ENCODE peak calls at places on chromosomes 13 and 19, in eight cellular contexts. One of them, this sample, is unnamed.

GRCh38 chr19:3098141-3098514 is 4.0 kb downstream of the GNA11 start:
- DNase-seq in fibroblast of lung: no peak
- DNase-seq in dorsolateral prefrontal cortex: no peak
- DNase-seq in lower lobe of right lung: no peak
- DNase-seq in breast epithelium: no peak
- DNase-seq in BJ: no peak
- DNase-seq in body of pancreas: no peak
- DNase-seq in uterus: no peak
- DNase-seq in this sample: peak; percentile 51

GRCh38 chr19:49554701-49555181 is 25.6 kb downstream of the NOSIP start:
- DNase-seq in uterus: peak; percentile 48
- DNase-seq in body of pancreas: peak; percentile 46
- DNase-seq in BJ: no peak
- DNase-seq in breast epithelium: no peak
- DNase-seq in fibroblast of lung: no peak
- DNase-seq in lower lobe of right lung: no peak
- DNase-seq in dorsolateral prefrontal cortex: no peak
- DNase-seq in this sample: no peak

GRCh38 chr19:48196933-48197665 is 26.6 kb downstream of the ZSWIM9 start:
- DNase-seq in uterus: no peak
- DNase-seq in BJ: no peak
- DNase-seq in body of pancreas: no peak
- DNase-seq in lower lobe of right lung: no peak
- DNase-seq in fibroblast of lung: no peak
- DNase-seq in breast epithelium: no peak
- DNase-seq in dorsolateral prefrontal cortex: no peak
- DNase-seq in this sample: no peak

GRCh38 chr13:32115069-32115468 is 83.5 kb downstream of the FRY start:
- DNase-seq in fibroblast of lung: no peak
- DNase-seq in dorsolateral prefrontal cortex: no peak
- DNase-seq in body of pancreas: no peak
- DNase-seq in breast epithelium: no peak
- DNase-seq in lower lobe of right lung: no peak
- DNase-seq in BJ: no peak
- DNase-seq in uterus: no peak
- DNase-seq in this sample: no peak

GRCh38 chr19:46533085-46534081 is 37.7 kb upstream of the PNMA8B start:
- DNase-seq in lower lobe of right lung: no peak
- DNase-seq in fibroblast of lung: no peak
- DNase-seq in breast epithelium: no peak
- DNase-seq in BJ: no peak
- DNase-seq in body of pancreas: no peak
- DNase-seq in uterus: no peak
- DNase-seq in dorsolateral prefrontal cortex: peak; percentile 59
- DNase-seq in this sample: no peak

GRCh38 chr13:99996177-99996705 is 14.7 kb downstream of the ZIC2 start:
- DNase-seq in breast epithelium: no peak
- DNase-seq in lower lobe of right lung: no peak
- DNase-seq in fibroblast of lung: no peak
- DNase-seq in dorsolateral prefrontal cortex: no peak
- DNase-seq in body of pancreas: no peak
- DNase-seq in uterus: no peak
- DNase-seq in BJ: no peak
- DNase-seq in this sample: no peak

GRCh38 chr19:50912727-50913716 is 1.8 kb upstream of the KLK4 start:
- DNase-seq in fibroblast of lung: no peak
- DNase-seq in BJ: no peak
- DNase-seq in lower lobe of right lung: no peak
- DNase-seq in body of pancreas: no peak
- DNase-seq in breast epithelium: no peak
- DNase-seq in uterus: no peak
- DNase-seq in dorsolateral prefrontal cortex: no peak
- DNase-seq in this sample: no peak

GRCh38 chr13:113839536-113840204 is 24.2 kb downstream of the GAS6 start:
- DNase-seq in breast epithelium: no peak
- DNase-seq in uterus: no peak
- DNase-seq in body of pancreas: peak; percentile 74
- DNase-seq in lower lobe of right lung: peak; percentile 49
- DNase-seq in fibroblast of lung: no peak
- DNase-seq in dorsolateral prefrontal cortex: no peak
- DNase-seq in BJ: no peak
- DNase-seq in this sample: no peak

GRCh38 chr19:392375-392970 is 16.5 kb downstream of the C2CD4C start:
- DNase-seq in uterus: no peak
- DNase-seq in body of pancreas: no peak
- DNase-seq in fibroblast of lung: no peak
- DNase-seq in BJ: no peak
- DNase-seq in lower lobe of right lung: peak; percentile 44
- DNase-seq in breast epithelium: no peak
- DNase-seq in dorsolateral prefrontal cortex: no peak
- DNase-seq in this sample: no peak

GRCh38 chr19:39398297-39398864 is 7.2 kb downstream of the MED29 start:
- DNase-seq in body of pancreas: peak; percentile 84
- DNase-seq in uterus: peak; percentile 70
- DNase-seq in lower lobe of right lung: peak; percentile 92
- DNase-seq in breast epithelium: no peak
- DNase-seq in BJ: peak; percentile 66
- DNase-seq in fibroblast of lung: peak; percentile 74
- DNase-seq in dorsolateral prefrontal cortex: peak; percentile 71
- DNase-seq in this sample: peak; percentile 84

GRCh38 chr13:105410602-105411001 is 1124.9 kb downstream of the EFNB2 start:
- DNase-seq in breast epithelium: peak; percentile 62
- DNase-seq in dorsolateral prefrontal cortex: peak; percentile 44
- DNase-seq in BJ: peak; percentile 5
- DNase-seq in body of pancreas: peak; percentile 63
- DNase-seq in uterus: no peak
- DNase-seq in fibroblast of lung: no peak
- DNase-seq in lower lobe of right lung: peak; percentile 65
- DNase-seq in this sample: peak; percentile 1

GRCh38 chr13:114148521-114148855 is 16.1 kb upstream of the RASA3 start:
- DNase-seq in breast epithelium: no peak
- DNase-seq in fibroblast of lung: no peak
- DNase-seq in BJ: no peak
- DNase-seq in uterus: no peak
- DNase-seq in lower lobe of right lung: peak; percentile 45
- DNase-seq in body of pancreas: peak; percentile 91
- DNase-seq in dorsolateral prefrontal cortex: no peak
- DNase-seq in this sample: no peak

GRCh38 chr13:42539670-42540069 is 34.3 kb upstream of the TNFSF11 start:
- DNase-seq in dorsolateral prefrontal cortex: no peak
- DNase-seq in lower lobe of right lung: no peak
- DNase-seq in breast epithelium: no peak
- DNase-seq in BJ: no peak
- DNase-seq in body of pancreas: no peak
- DNase-seq in uterus: no peak
- DNase-seq in fibroblast of lung: peak; percentile 35
- DNase-seq in this sample: peak; percentile 73

GRCh38 chr19:3821156-3821555 is 35.0 kb upstream of the MATK start:
- DNase-seq in breast epithelium: no peak
- DNase-seq in uterus: no peak
- DNase-seq in dorsolateral prefrontal cortex: no peak
- DNase-seq in BJ: no peak
- DNase-seq in lower lobe of right lung: no peak
- DNase-seq in body of pancreas: no peak
- DNase-seq in fibroblast of lung: no peak
- DNase-seq in this sample: no peak

GRCh38 chr13:74026753-74027152 is 107.5 kb downstream of the KLF12 start:
- DNase-seq in breast epithelium: no peak
- DNase-seq in lower lobe of right lung: no peak
- DNase-seq in uterus: no peak
- DNase-seq in dorsolateral prefrontal cortex: no peak
- DNase-seq in body of pancreas: no peak
- DNase-seq in fibroblast of lung: peak; percentile 57
- DNase-seq in BJ: no peak
- DNase-seq in this sample: no peak

GRCh38 chr19:41870401-41870873 is 6.6 kb upstream of the CD79A start:
- DNase-seq in fibroblast of lung: peak; percentile 79
- DNase-seq in BJ: no peak
- DNase-seq in lower lobe of right lung: no peak
- DNase-seq in body of pancreas: no peak
- DNase-seq in breast epithelium: no peak
- DNase-seq in dorsolateral prefrontal cortex: no peak
- DNase-seq in uterus: no peak
- DNase-seq in this sample: peak; percentile 55

GRCh38 chr13:62702502-62702901 is 1286.9 kb upstream of the PCDH20 start:
- DNase-seq in fibroblast of lung: no peak
- DNase-seq in uterus: no peak
- DNase-seq in breast epithelium: no peak
- DNase-seq in body of pancreas: no peak
- DNase-seq in BJ: no peak
- DNase-seq in lower lobe of right lung: no peak
- DNase-seq in dorsolateral prefrontal cortex: no peak
- DNase-seq in this sample: no peak

GRCh38 chr13:89967701-89968100 is 1379.8 kb upstream of the MIR17HG start:
- DNase-seq in fibroblast of lung: no peak
- DNase-seq in lower lobe of right lung: no peak
- DNase-seq in BJ: no peak
- DNase-seq in dorsolateral prefrontal cortex: no peak
- DNase-seq in body of pancreas: no peak
- DNase-seq in uterus: no peak
- DNase-seq in breast epithelium: no peak
- DNase-seq in this sample: no peak

GRCh38 chr19:14089412-14089661 is 1.2 kb downstream of the SAMD1 start:
- DNase-seq in fibroblast of lung: peak; percentile 36
- DNase-seq in BJ: no peak
- DNase-seq in lower lobe of right lung: no peak
- DNase-seq in breast epithelium: no peak
- DNase-seq in dorsolateral prefrontal cortex: no peak
- DNase-seq in body of pancreas: no peak
- DNase-seq in uterus: no peak
- DNase-seq in this sample: peak; percentile 39

GRCh38 chr19:51131780-51132680 is 7.3 kb downstream of the SIGLEC9 start:
- DNase-seq in BJ: no peak
- DNase-seq in uterus: no peak
- DNase-seq in dorsolateral prefrontal cortex: no peak
- DNase-seq in body of pancreas: peak; percentile 63
- DNase-seq in lower lobe of right lung: peak; percentile 77
- DNase-seq in fibroblast of lung: no peak
- DNase-seq in breast epithelium: no peak
- DNase-seq in this sample: peak; percentile 83

GRCh38 chr19:40588110-40588854 is 11.6 kb downstream of the SHKBP1 start:
- DNase-seq in uterus: no peak
- DNase-seq in fibroblast of lung: peak; percentile 71
- DNase-seq in lower lobe of right lung: no peak
- DNase-seq in BJ: no peak
- DNase-seq in breast epithelium: no peak
- DNase-seq in dorsolateral prefrontal cortex: no peak
- DNase-seq in body of pancreas: no peak
- DNase-seq in this sample: no peak

GRCh38 chr19:1852294-1852646 is 4.0 kb upstream of the REXO1 start:
- DNase-seq in fibroblast of lung: no peak
- DNase-seq in lower lobe of right lung: no peak
- DNase-seq in BJ: no peak
- DNase-seq in breast epithelium: no peak
- DNase-seq in dorsolateral prefrontal cortex: no peak
- DNase-seq in uterus: no peak
- DNase-seq in body of pancreas: no peak
- DNase-seq in this sample: no peak
- H3K4me3 ChIP-seq in fibroblast of lung: no peak overlapping the region
- H3K4me3 ChIP-seq in lower lobe of right lung: no peak overlapping the region
- H3K4me3 ChIP-seq in BJ: no peak overlapping the region
- H3K4me3 ChIP-seq in breast epithelium: no peak overlapping the region
- H3K4me3 ChIP-seq in dorsolateral prefrontal cortex: no peak overlapping the region
- H3K4me3 ChIP-seq in uterus: no peak overlapping the region
- H3K4me3 ChIP-seq in body of pancreas: no peak overlapping the region
- H3K4me3 ChIP-seq in this sample: no peak overlapping the region

GRCh38 chr13:50911937-50912624 is 2.5 kb downstream of the RNASEH2B start:
- DNase-seq in lower lobe of right lung: peak; percentile 91
- DNase-seq in body of pancreas: peak; percentile 86
- DNase-seq in fibroblast of lung: peak; percentile 88
- DNase-seq in breast epithelium: peak; percentile 80
- DNase-seq in uterus: peak; percentile 90
- DNase-seq in dorsolateral prefrontal cortex: peak; percentile 91
- DNase-seq in BJ: no peak
- DNase-seq in this sample: peak; percentile 89
- H3K4me3 ChIP-seq in lower lobe of right lung: peak overlapping the region; percentile 86
- H3K4me3 ChIP-seq in body of pancreas: no peak overlapping the region
- H3K4me3 ChIP-seq in fibroblast of lung: no peak overlapping the region
- H3K4me3 ChIP-seq in breast epithelium: no peak overlapping the region
- H3K4me3 ChIP-seq in uterus: no peak overlapping the region
- H3K4me3 ChIP-seq in dorsolateral prefrontal cortex: no peak overlapping the region
- H3K4me3 ChIP-seq in BJ: no peak overlapping the region
- H3K4me3 ChIP-seq in this sample: no peak overlapping the region

GRCh38 chr19:12838893-12839656 is 760 bp downstream of the MAST1 start:
- DNase-seq in body of pancreas: no peak
- DNase-seq in fibroblast of lung: no peak
- DNase-seq in dorsolateral prefrontal cortex: no peak
- DNase-seq in uterus: no peak
- DNase-seq in breast epithelium: no peak
- DNase-seq in BJ: no peak
- DNase-seq in lower lobe of right lung: no peak
- DNase-seq in this sample: no peak

GRCh38 chr19:12840091-12841079 is 2.1 kb downstream of the MAST1 start:
- DNase-seq in breast epithelium: no peak
- DNase-seq in body of pancreas: peak; percentile 65
- DNase-seq in lower lobe of right lung: peak; percentile 77
- DNase-seq in fibroblast of lung: peak; percentile 47
- DNase-seq in dorsolateral prefrontal cortex: peak; percentile 82
- DNase-seq in uterus: no peak
- DNase-seq in BJ: peak; percentile 25
- DNase-seq in this sample: peak; percentile 50

GRCh38 chr19:12843328-12843727 is 5.0 kb downstream of the MAST1 start:
- DNase-seq in body of pancreas: no peak
- DNase-seq in fibroblast of lung: no peak
- DNase-seq in lower lobe of right lung: no peak
- DNase-seq in uterus: no peak
- DNase-seq in dorsolateral prefrontal cortex: no peak
- DNase-seq in breast epithelium: no peak
- DNase-seq in BJ: no peak
- DNase-seq in this sample: no peak

GRCh38 chr19:12842511-12842910 is 4.2 kb downstream of the MAST1 start:
- DNase-seq in uterus: no peak
- DNase-seq in fibroblast of lung: no peak
- DNase-seq in lower lobe of right lung: no peak
- DNase-seq in body of pancreas: no peak
- DNase-seq in breast epithelium: no peak
- DNase-seq in dorsolateral prefrontal cortex: no peak
- DNase-seq in BJ: no peak
- DNase-seq in this sample: no peak

GRCh38 chr19:12841094-12841493 is 2.8 kb downstream of the MAST1 start:
- DNase-seq in fibroblast of lung: no peak
- DNase-seq in dorsolateral prefrontal cortex: peak; percentile 73
- DNase-seq in breast epithelium: no peak
- DNase-seq in uterus: no peak
- DNase-seq in BJ: no peak
- DNase-seq in lower lobe of right lung: peak; percentile 50
- DNase-seq in body of pancreas: peak; percentile 55
- DNase-seq in this sample: peak; percentile 22
- H3K4me3 ChIP-seq in fibroblast of lung: no peak overlapping the region
- H3K4me3 ChIP-seq in dorsolateral prefrontal cortex: peak overlapping the region; percentile 31
- H3K4me3 ChIP-seq in breast epithelium: no peak overlapping the region
- H3K4me3 ChIP-seq in uterus: no peak overlapping the region
- H3K4me3 ChIP-seq in BJ: peak overlapping the region; percentile 25
- H3K4me3 ChIP-seq in lower lobe of right lung: peak overlapping the region; percentile 32
- H3K4me3 ChIP-seq in body of pancreas: no peak overlapping the region
- H3K4me3 ChIP-seq in this sample: peak overlapping the region; percentile 45

DNA sequence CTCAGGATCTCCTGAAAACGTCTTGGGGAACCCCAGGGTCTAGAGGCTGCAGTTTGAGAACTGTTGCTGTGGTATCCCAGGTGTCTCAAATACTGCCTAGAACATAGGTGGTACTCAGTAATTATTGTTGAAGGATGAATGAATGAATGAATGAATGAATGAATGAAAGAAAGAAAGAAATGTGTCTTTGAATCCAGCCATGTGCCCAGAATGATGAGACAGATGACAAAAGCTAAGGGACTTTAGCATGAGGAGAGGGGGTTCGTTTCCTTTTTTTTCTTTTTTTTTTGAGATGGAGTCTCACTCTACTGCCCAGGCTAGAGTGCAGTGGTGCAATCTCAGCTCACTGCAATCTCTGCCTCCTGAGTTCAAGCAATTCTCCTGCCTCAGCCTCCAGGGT is 7.8 kb downstream of the LSR start:
- DNase-seq in lower lobe of right lung: no peak
- DNase-seq in dorsolateral prefrontal cortex: no peak
- DNase-seq in uterus: no peak
- DNase-seq in BJ: no peak
- DNase-seq in fibroblast of lung: no peak
- DNase-seq in body of pancreas: no peak
- DNase-seq in breast epithelium: no peak
- DNase-seq in this sample: no peak
- H3K4me3 ChIP-seq in lower lobe of right lung: no peak overlapping the region
- H3K4me3 ChIP-seq in dorsolateral prefrontal cortex: no peak overlapping the region
- H3K4me3 ChIP-seq in uterus: no peak overlapping the region
- H3K4me3 ChIP-seq in BJ: no peak overlapping the region
- H3K4me3 ChIP-seq in fibroblast of lung: no peak overlapping the region
- H3K4me3 ChIP-seq in body of pancreas: no peak overlapping the region
- H3K4me3 ChIP-seq in breast epithelium: no peak overlapping the region
- H3K4me3 ChIP-seq in this sample: no peak overlapping the region

This sample was measured in fibroblast of the aortic adventitia.